ENCODE peak calls at places on chromosomes 2 and 18, in six cellular contexts. E is posterior vena cava; O is CD8-positive, alpha-beta T cell; A is fibroblast of pulmonary artery; N is mucosa of descending colon; P is adrenal gland. M is an unnamed sample.

GRCh38 chr2:88448248-88448647 is 4.2 kb downstream of the FOXI3 start:
- DNase-seq in E (no peak), O (no peak), A (no peak), N (no peak), P (no peak), M (no peak)

GRCh38 chr18:56052202-56052601 is 464.2 kb upstream of the TCF4 start:
- DNase-seq in E (no peak), O (no peak), A (no peak), N (no peak), P (no peak), M (no peak)

GRCh38 chr2:3267869-3268704 is 109.5 kb downstream of the EIPR1 start:
- DNase-seq in E (peak), O (no peak), A (no peak), N (no peak), P (no peak), M (no peak)

GRCh38 chr2:127083819-127084503 is 23.0 kb downstream of the BIN1 start:
- DNase-seq in E (peak), O (no peak), A (peak), N (no peak), P (peak), M (no peak)

GRCh38 chr2:70641263-70641784 is 87.7 kb upstream of the TGFA start:
- DNase-seq in E (no peak), O (no peak), A (no peak), N (no peak), P (no peak), M (no peak)

GRCh38 chr2:11652141-11652540 is 17.9 kb downstream of the NTSR2 start:
- DNase-seq in E (no peak), O (no peak), A (peak), N (no peak), P (no peak), M (no peak)

GRCh38 chr2:225400060-225400511 is 576 bp downstream of the NYAP2 start:
- DNase-seq in E (peak), O (no peak), A (peak), N (no peak), P (peak), M (peak)

GRCh38 chr2:11175293-11175795 is 20.1 kb downstream of the SLC66A3 start:
- DNase-seq in E (peak), O (no peak), A (peak), N (no peak), P (no peak), M (no peak)

GRCh38 chr2:136242100-136242499 is 124.2 kb upstream of the CXCR4 start:
- DNase-seq in E (no peak), O (no peak), A (no peak), N (no peak), P (no peak), M (no peak)

GRCh38 chr2:160491922-160492371 is 1.7 kb downstream of the RBMS1 start:
- DNase-seq in E (no peak), O (no peak), A (peak), N (no peak), P (no peak), M (no peak)

GRCh38 chr18:55001625-55002024 is 42.4 kb upstream of the CCDC68 start:
- DNase-seq in E (no peak), O (no peak), A (no peak), N (no peak), P (no peak), M (no peak)

GRCh38 chr2:205903549-205904129 is 182.3 kb downstream of the INO80D start:
- DNase-seq in E (no peak), O (no peak), A (peak), N (peak), P (peak), M (no peak)

M was measured in putamen.